ENCODE peak calls at places on chromosomes 5 and 9, in four cellular contexts. N is esophagus muscularis mucosa, J is stomach, P is GM23338. F is an unnamed sample.
A peak's percentile ranks its signal among the peaks of the same experiment; 100 is the strongest.

GRCh38 chr5:74243634-74244033 is 396.9 kb downstream of the ENC1 start:
- DNase-seq in J (no peak), N (no peak), P (no peak), F (no peak)

GRCh38 chr5:95113489-95113888 is 171.4 kb downstream of the MCTP1 start:
- DNase-seq in N (no peak), P (peak; percentile 59), J (no peak), F (no peak)

GRCh38 chr5:13704401-13704800 is 240.1 kb downstream of the DNAH5 start:
- DNase-seq in J (no peak), N (peak; percentile 45), P (no peak), F (no peak)

GRCh38 chr5:109650451-109650850 is 39.3 kb upstream of the MAN2A1 start:
- DNase-seq in J (no peak), N (no peak), P (no peak), F (no peak)

GRCh38 chr5:38189031-38189632 is 69.2 kb upstream of the EGFLAM start:
- DNase-seq in N (no peak), P (peak; percentile 27), J (no peak), F (no peak)

GRCh38 chr9:127721391-127721821 is 5.5 kb downstream of the TTC16 start:
- DNase-seq in J (no peak), N (no peak), P (no peak), F (no peak)

GRCh38 chr5:173714551-173715428 is 98.3 kb upstream of the BOD1 start:
- DNase-seq in N (no peak), J (no peak), P (no peak), F (no peak)

GRCh38 chr9:72577212-72577753 is 55.9 kb downstream of the TMC1 start:
- DNase-seq in P (no peak), N (no peak), J (no peak), F (peak; percentile 70)

GRCh38 chr9:70113403-70114022 is 69.9 kb downstream of the MAMDC2 start:
- DNase-seq in P (peak; percentile 82), N (no peak), J (peak; percentile 46), F (no peak)

GRCh38 chr5:132907161-132907560 is 33.7 kb downstream of the LEAP2 start:
- DNase-seq in P (no peak), N (no peak), J (no peak), F (no peak)

GRCh38 chr5:64680289-64680688 is 10.0 kb upstream of the SHISAL2B start:
- DNase-seq in J (no peak), P (peak; percentile 70), N (no peak), F (no peak)

GRCh38 chr9:81613002-81613750 is 76.2 kb downstream of the TLE1 start:
- DNase-seq in N (no peak), P (no peak), J (no peak), F (peak; percentile 83)

GRCh38 chr5:126445502-126446174 is 22.4 kb downstream of the GRAMD2B start:
- DNase-seq in P (no peak), J (no peak), N (no peak), F (no peak)

GRCh38 chr5:16901038-16901644 is 34.9 kb downstream of the MYO10 start:
- DNase-seq in P (peak; percentile 71), N (no peak), J (no peak), F (no peak)

GRCh38 chr9:133449760-133450159 is 10.0 kb upstream of the CACFD1 start:
- DNase-seq in J (peak; percentile 90), N (no peak), P (no peak), F (no peak)

GRCh38 chr5:109922396-109922995 is 232.8 kb downstream of the MAN2A1 start:
- DNase-seq in N (no peak), P (no peak), J (no peak), F (no peak)

GRCh38 chr5:113330533-113331200 is 104.1 kb downstream of the TSSK1B start:
- DNase-seq in J (no peak), N (no peak), P (no peak), F (peak; percentile 24)

GRCh38 chr5:157479166-157479565 is 19.2 kb downstream of the NIPAL4 start:
- DNase-seq in P (no peak), J (no peak), N (no peak), F (no peak)

GRCh38 chr9:21802418-21803000 is at the start of gene MTAP:
- DNase-seq in P (peak; percentile 97), N (peak; percentile 96), J (peak; percentile 89), F (peak; percentile 55)

GRCh38 chr9:21803674-21804048 is 1.2 kb downstream of the MTAP start:
- DNase-seq in P (no peak), N (no peak), J (no peak), F (no peak)

GRCh38 chr9:21801683-21802417 is 586 bp upstream of the MTAP start:
- DNase-seq in P (peak; percentile 91), J (peak; percentile 75), N (no peak), F (no peak)

GRCh38 chr9:21804336-21804735 is 1.9 kb downstream of the MTAP start:
- DNase-seq in P (no peak), N (no peak), J (no peak), F (no peak)

DNA sequence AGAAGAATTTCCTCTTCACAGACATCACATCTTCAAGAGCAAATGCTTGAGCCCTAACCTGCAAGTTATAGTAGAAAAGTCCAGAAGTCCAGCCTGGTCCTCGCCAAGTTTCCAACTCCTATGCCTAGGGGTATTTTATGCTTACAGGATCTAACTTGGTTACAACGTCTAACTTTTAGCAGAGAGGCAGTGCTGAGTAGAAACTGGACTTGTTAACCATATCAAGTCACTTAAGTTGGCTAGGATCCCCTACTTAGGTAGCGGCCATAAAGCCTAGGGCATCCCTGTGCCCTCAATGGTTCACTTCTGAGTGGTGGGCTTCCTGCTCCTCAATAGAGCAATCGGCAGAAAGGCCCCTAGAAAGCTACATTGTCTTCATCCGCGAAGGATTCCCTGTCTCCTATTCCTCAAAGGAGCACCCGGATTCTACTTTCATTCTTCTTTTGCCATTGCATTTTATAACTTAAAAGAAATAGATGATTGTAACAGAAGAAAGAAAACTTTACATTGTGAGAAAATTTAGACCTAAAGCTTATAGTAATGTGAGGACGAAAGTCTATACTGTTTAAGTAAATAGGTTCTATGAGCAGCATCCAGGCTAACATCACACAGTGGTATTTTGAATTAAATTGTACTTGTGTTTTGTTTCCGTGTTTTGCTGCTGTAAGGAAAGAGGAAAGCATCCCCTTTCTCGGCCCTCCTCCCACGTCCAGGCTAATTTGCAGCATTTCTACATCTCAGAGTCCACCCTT is 1.3 kb upstream of the MTAP start:
- DNase-seq in J (no peak), P (no peak), N (no peak), F (no peak)
- H3K4me3 ChIP-seq in J (peak overlapping the region; percentile 91), P (peak overlapping the region; percentile 94), N (peak overlapping the region; percentile 82), F (no peak overlapping the region)

GRCh38 chr9:77807846-77808749 is 160.0 kb upstream of the GNA14 start:
- DNase-seq in P (no peak), J (no peak), N (no peak), F (no peak)

GRCh38 chr9:77805810-77806209 is 157.7 kb upstream of the GNA14 start:
- DNase-seq in N (no peak), P (no peak), J (no peak), F (no peak)

GRCh38 chr9:77808750-77809079 is 160.6 kb upstream of the GNA14 start:
- DNase-seq in P (no peak), N (no peak), J (no peak), F (no peak)

GRCh38 chr9:77806697-77807096 is 158.6 kb upstream of the GNA14 start:
- DNase-seq in N (no peak), P (no peak), J (no peak), F (no peak)

DNA sequence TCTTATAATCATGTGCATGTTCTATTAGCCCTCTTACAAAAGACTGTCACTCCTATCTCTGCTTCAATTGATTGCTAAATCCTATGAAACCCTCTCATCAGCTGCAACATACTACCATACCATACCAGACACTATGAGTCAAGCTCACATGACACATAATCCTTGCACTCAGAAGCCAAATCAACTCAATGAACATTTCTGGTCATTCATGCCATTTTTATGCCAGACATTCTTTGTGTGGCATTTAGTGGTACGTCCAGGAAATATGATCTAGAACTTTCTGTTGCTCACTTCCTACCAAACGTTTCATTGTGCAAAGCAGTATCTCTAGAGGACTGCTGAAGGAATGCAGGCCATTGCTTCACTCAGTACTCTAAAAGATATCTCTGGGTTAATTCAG is 159.2 kb upstream of the GNA14 start:
- DNase-seq in N (no peak), P (no peak), J (no peak), F (no peak)
- TF ChIP-seq POLR2AphosphoS5 in N (peak; percentile 47), P (no peak), J (peak; percentile 52), F (no peak)

GRCh38 chr9:92404031-92404430 is 347 bp downstream of the OGN start:
- DNase-seq in J (no peak), N (no peak), P (no peak), F (no peak)

GRCh38 chr9:92404437-92404836 is at the start of gene OGN:
- DNase-seq in N (no peak), P (no peak), J (no peak), F (no peak)

GRCh38 chr9:92405770-92406169 is 1.4 kb upstream of the OGN start:
- DNase-seq in P (no peak), N (no peak), J (no peak), F (no peak)

GRCh38 chr9:92407818-92408217 is 3.4 kb upstream of the OGN start:
- DNase-seq in N (no peak), J (no peak), P (no peak), F (no peak)

GRCh38 chr9:92406506-92406905 is 2.1 kb upstream of the OGN start:
- DNase-seq in N (no peak), P (no peak), J (no peak), F (no peak)
- H3K4me3 ChIP-seq in N (peak overlapping the region; percentile 2), P (no peak overlapping the region), J (peak overlapping the region; percentile 8), F (no peak overlapping the region)

GRCh38 chr9:130030821-130031481 is 12.0 kb downstream of the FNBP1 start:
- DNase-seq in J (no peak), P (no peak), N (no peak), F (no peak)

GRCh38 chr9:130034570-130034969 is 8.4 kb downstream of the FNBP1 start:
- DNase-seq in J (no peak), N (no peak), P (no peak), F (no peak)

GRCh38 chr9:130039504-130040147 is 3.4 kb downstream of the FNBP1 start:
- DNase-seq in N (no peak), J (no peak), P (peak; percentile 30), F (no peak)

GRCh38 chr9:130040901-130041647 is 1.9 kb downstream of the FNBP1 start:
- DNase-seq in N (no peak), P (no peak), J (no peak), F (no peak)

DNA sequence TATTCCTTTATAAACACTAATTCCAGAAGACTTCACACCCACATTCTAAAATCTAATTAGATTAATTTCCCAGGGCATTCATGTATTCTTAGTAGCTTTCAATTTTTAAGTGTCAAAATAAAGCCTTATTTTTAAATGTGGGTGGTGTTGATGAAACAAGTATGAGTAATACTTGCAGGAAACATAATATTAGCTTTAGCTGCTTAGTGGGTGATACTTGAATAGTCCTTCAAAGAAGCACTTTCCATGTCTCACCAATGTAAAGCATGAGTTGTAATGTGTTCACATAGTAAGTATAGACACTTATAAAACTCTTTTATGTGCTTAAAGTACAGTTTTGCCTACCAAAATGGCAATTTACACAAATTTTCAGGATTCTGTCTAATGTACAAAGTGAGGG is 6.9 kb downstream of the FNBP1 start:
- DNase-seq in J (no peak), P (no peak), N (no peak), F (no peak)
- TF ChIP-seq POLR2AphosphoS5 in J (peak; percentile 20), P (no peak), N (no peak), F (no peak)

DNA sequence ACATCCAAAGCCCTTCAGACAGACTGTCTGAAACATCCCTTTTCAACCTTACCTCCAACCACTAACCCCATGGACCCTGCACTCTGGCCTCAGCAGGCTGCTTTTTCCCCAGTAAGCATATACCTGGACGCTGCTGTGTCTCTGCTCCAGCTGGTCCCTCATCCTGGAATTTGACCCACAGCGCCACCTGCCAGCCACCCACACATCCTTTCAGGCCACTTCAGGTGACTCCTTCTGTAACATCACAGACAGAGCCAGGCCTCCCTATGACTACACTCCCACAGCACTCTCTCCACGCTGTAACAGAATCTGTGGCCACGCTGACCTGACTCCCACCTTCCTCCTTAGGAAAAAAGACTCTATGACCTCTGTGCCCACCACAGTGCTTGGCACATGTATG is 3.4 kb downstream of the MGAT1 start:
- DNase-seq in J (peak; percentile 58), P (peak; percentile 81), N (no peak), F (no peak)
- H3K4me3 ChIP-seq in J (no peak overlapping the region), P (no peak overlapping the region), N (no peak overlapping the region), F (no peak overlapping the region)